ENCODE peak calls at places on chromosomes 13 and 19, in seven cellular contexts. C is left ventricle myocardium inferior; N is CD8-positive, alpha-beta T cell; Y is aorta; F is keratinocyte; M is IMR-90; V is neuronal stem cell. E is an unnamed sample. For H3K4me1 and H3K9me3, the result is how much of the 10 kb centered on the place peaks cover.

GRCh38 chr19:17871878-17872250 is at the start of gene SLC5A5:
- DNase-seq in C (no peak), N (peak), Y (no peak), F (no peak), M (no peak), V (no peak), E (no peak)

GRCh38 chr19:4851551-4852290 is 15.7 kb downstream of the PLIN3 start:
- DNase-seq in C (peak), N (peak), Y (peak), F (no peak), M (peak), V (peak), E (peak)

GRCh38 chr13:112956516-112957294 is 12.3 kb upstream of the MCF2L start:
- DNase-seq in C (no peak), N (no peak), Y (no peak), F (no peak), M (no peak), V (peak), E (no peak)

GRCh38 chr19:10379880-10380310 is 477 bp downstream of the TYK2 start:
- DNase-seq in C (no peak), N (no peak), Y (no peak), F (no peak), M (no peak), V (no peak), E (no peak)

GRCh38 chr13:20495087-20496023 is 30.3 kb downstream of the CRYL1 start:
- DNase-seq in C (no peak), N (peak), Y (peak), F (no peak), M (peak), V (peak), E (no peak)

GRCh38 chr13:23695711-23696512 is 125.7 kb downstream of the TNFRSF19 start:
- DNase-seq in C (peak), N (peak), Y (peak), F (no peak), M (no peak), V (no peak), E (peak)

GRCh38 chr19:17680235-17680722 is 7.9 kb downstream of the UNC13A start:
- DNase-seq in C (peak), N (peak), Y (peak), F (no peak), M (peak), V (no peak), E (peak)

GRCh38 chr19:48512504-48513288 is 1.1 kb upstream of the LMTK3 start:
- DNase-seq in C (no peak), N (no peak), Y (no peak), F (no peak), M (no peak), V (no peak), E (no peak)

GRCh38 chr13:40445557-40445990 is 220.9 kb downstream of the FOXO1 start:
- DNase-seq in C (peak), N (no peak), Y (peak), F (peak), M (no peak), V (no peak), E (peak)

GRCh38 chr13:31927219-31927653 is 104.3 kb upstream of the FRY start:
- DNase-seq in C (no peak), N (no peak), Y (no peak), F (no peak), M (no peak), V (no peak), E (no peak)

GRCh38 chr13:32849369-32849768 is 166.9 kb upstream of the KL start:
- DNase-seq in C (no peak), N (no peak), Y (no peak), F (no peak), M (no peak), V (no peak), E (no peak)

GRCh38 chr19:13134626-13135025 is 15.5 kb downstream of the STX10 start:
- DNase-seq in C (no peak), N (no peak), Y (no peak), F (no peak), M (no peak), V (no peak), E (no peak)

GRCh38 chr13:100808330-100808729 is 133.7 kb upstream of the TMTC4 start:
- DNase-seq in C (no peak), N (no peak), Y (no peak), F (no peak), M (no peak), V (peak), E (no peak)

GRCh38 chr13:28744091-28744536 is 25.3 kb upstream of the SLC46A3 start:
- DNase-seq in C (no peak), N (no peak), Y (peak), F (no peak), M (peak), V (no peak), E (no peak)

GRCh38 chr13:49759503-49759902 is 33.0 kb downstream of the KPNA3 start:
- DNase-seq in C (no peak), N (no peak), Y (no peak), F (no peak), M (no peak), V (no peak), E (no peak)

GRCh38 chr13:104773775-104774174 is 1707.6 kb upstream of the SLC10A2 start:
- DNase-seq in C (no peak), N (no peak), Y (no peak), F (no peak), M (peak), V (peak), E (no peak)

GRCh38 chr13:30708541-30708940 is 26.8 kb upstream of the ALOX5AP start:
- DNase-seq in C (no peak), N (no peak), Y (no peak), F (no peak), M (peak), V (no peak), E (no peak)

GRCh38 chr13:78630509-78630908 is 27.2 kb upstream of the POU4F1 start:
- DNase-seq in C (no peak), N (no peak), Y (no peak), F (no peak), M (no peak), V (no peak), E (no peak)

GRCh38 chr19:34155686-34156085 is 16.6 kb upstream of the LSM14A start:
- DNase-seq in C (no peak), N (no peak), Y (no peak), F (no peak), M (peak), V (no peak), E (no peak)

GRCh38 chr13:78660130-78660857 is 1.3 kb upstream of the OBI1 start:
- DNase-seq in C (no peak), N (peak), Y (peak), F (no peak), M (no peak), V (no peak), E (no peak)

GRCh38 chr19:15508035-15508710 is at the start of gene CYP4F22:
- DNase-seq in C (no peak), N (peak), Y (no peak), F (no peak), M (no peak), V (no peak), E (no peak)

GRCh38 chr13:76764429-76764828 is 121.8 kb downstream of the KCTD12 start:
- DNase-seq in C (peak), N (no peak), Y (peak), F (no peak), M (peak), V (no peak), E (peak)

DNA sequence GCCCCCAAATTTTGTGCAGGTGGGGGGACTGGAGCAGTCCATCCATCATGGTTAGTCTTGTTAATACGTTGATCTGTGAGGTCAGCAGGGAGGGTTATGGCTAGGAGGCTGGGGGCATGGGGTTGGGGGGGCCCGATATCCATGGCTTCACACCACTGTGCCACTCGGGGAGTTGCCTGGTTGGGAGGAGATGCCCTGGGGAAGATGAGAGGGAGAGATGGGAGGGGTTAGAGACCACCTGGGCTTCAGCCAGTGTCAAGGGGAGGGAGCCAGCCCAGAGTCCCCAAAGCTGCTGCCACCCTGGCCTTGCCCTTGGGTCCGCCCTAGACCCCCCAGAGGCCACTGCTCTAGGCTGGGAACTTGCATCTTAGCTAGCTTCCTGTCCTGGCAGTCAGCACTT is 1.8 kb upstream of the DMPK start:
- DNase-seq in C (no peak), N (no peak), Y (no peak), F (no peak), M (no peak), V (no peak), E (no peak)
- H3K4me1 ChIP-seq in C (half or more), N (under half), Y (under half), F (under half), M (under half), V (under half), E (under half)

DNA sequence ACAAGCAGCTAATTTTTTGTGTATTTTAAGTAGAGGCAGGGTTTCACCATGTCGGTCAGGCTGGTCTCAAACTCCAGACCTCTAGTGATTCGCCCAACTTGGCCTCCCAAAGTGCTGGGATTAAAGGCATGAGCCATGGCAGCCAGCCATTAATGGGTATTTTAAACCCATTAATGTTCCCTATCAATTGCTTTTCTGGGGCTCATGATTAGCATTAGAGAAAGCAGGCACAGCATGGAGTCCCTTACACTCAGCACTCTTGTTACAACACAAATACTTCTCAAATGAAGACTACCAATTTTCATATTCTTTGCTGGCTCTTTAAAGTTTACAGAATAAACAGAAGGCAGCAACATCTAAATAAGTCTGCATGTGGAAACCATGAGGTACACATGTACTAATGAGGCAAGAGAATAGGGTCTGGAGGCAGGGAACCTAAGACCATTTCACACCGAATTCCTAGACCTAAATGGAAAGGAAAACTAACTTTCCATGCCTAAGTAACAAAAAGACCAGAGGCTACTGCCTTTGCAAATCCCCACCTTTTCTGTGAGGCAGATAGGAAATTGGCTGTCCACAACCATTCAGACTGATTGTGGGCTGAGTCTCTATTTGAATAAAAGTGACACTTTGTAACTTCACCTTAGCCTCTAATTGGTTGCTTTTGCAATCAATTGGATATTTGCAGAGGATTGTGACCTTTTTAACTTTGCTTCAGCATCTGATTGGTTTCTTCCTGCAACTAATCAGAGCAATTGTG is 21.2 kb downstream of the ZNF675 start:
- DNase-seq in C (no peak), N (no peak), Y (no peak), F (no peak), M (no peak), V (no peak), E (no peak)
- H3K9me3 ChIP-seq in C (under half), N (under half), Y (under half), F (under half), M (under half), V (under half), E (under half)

GRCh38 chr13:48571121-48571901 is 38.4 kb upstream of the RCBTB2 start:
- DNase-seq in C (no peak), N (no peak), Y (no peak), F (no peak), M (peak), V (no peak), E (no peak)
- H3K4me3 ChIP-seq in C (peak), N (no peak), Y (peak), F (no peak), M (no peak), V (no peak), E (peak)

DNA sequence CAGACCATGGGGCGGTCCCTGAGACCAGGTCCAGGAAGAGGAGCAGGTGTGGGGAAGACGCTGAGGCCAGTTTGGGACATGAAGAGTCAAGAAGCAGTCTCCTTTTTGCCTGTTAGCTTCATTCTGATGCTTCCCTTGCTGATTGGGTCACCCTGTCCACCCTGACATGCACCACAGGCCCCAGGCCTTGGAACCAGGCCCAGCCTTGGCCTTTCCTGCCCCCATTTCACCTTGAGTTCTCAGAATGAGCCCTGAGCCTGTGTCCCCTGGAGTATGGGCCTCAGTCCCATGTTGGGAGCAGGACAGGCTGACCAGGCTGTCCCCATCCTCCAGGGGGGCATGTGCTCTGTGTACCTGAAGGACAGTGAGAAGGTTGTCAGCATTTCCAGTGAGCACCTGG is 4.9 kb upstream of the TIMM50 start:
- DNase-seq in C (peak), N (no peak), Y (no peak), F (no peak), M (no peak), V (no peak), E (no peak)
- H3K4me1 ChIP-seq in C (under half), N (under half), Y (under half), F (under half), M (under half), V (under half), E (under half)

GRCh38 chr19:55931936-55932386 is at the start of gene NLRP13:
- DNase-seq in C (no peak), N (no peak), Y (no peak), F (no peak), M (no peak), V (no peak), E (no peak)

GRCh38 chr19:55923556-55923955 is 8.6 kb downstream of the NLRP13 start:
- DNase-seq in C (no peak), N (no peak), Y (no peak), F (no peak), M (no peak), V (no peak), E (no peak)

GRCh38 chr19:55930996-55931515 is 1.1 kb downstream of the NLRP13 start:
- DNase-seq in C (no peak), N (no peak), Y (no peak), F (no peak), M (no peak), V (no peak), E (no peak)

DNA sequence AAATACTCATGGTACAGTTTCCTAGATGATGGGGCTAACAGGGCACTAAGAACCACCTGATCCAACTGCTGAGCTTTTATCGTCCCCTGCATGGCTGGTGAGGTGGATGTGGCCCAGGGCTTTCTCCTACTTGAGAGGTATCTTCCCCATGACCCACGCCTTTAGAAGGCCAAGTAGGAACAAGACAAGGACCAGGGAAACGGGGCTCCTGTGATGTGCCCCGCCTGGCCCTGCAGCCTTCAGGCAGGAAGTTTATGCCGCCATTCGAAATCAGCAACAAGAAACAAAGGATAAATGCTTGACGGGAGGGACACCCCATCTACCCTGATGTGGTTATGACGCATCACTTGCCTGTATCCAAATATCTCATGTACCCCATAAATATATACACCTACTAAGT is 4.1 kb downstream of the NLRP13 start:
- DNase-seq in C (no peak), N (no peak), Y (no peak), F (no peak), M (no peak), V (no peak), E (no peak)
- H3K9me3 ChIP-seq in C (under half), N (under half), Y (under half), F (under half), M (under half), V (under half), E (under half)

GRCh38 chr19:7098701-7099596 is 29.4 kb downstream of the ZNF557 start:
- DNase-seq in C (peak), N (peak), Y (peak), F (peak), M (peak), V (peak), E (peak)

GRCh38 chr19:7099597-7099921 is 30.1 kb downstream of the ZNF557 start:
- DNase-seq in C (no peak), N (no peak), Y (no peak), F (no peak), M (no peak), V (no peak), E (no peak)

GRCh38 chr19:7101498-7102253 is 32.2 kb downstream of the ZNF557 start:
- DNase-seq in C (no peak), N (no peak), Y (no peak), F (no peak), M (no peak), V (no peak), E (no peak)

DNA sequence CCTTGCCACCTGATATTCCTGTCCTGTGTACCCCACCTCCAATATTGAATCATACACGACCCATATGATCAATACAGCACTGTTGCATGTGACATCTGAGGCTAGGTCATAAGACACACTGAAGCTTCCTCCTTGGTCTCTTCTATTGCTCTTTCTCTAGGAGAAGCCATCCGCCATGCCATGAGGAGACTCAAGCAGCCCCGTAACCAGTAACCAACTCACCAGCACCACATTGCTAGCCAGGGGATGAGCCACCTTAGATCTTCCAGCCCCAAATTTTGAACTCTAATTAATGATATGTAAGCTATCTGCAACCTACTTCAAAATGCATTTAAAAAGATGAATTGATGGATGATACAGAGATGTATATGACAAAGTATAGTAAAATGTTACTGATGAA is 28.6 kb downstream of the ZNF557 start:
- DNase-seq in C (no peak), N (no peak), Y (no peak), F (no peak), M (no peak), V (no peak), E (no peak)
- H3K4me3 ChIP-seq in C (peak), N (no peak), Y (no peak), F (peak), M (no peak), V (no peak), E (no peak)

E was measured in right cardiac atrium.